ENCODE peak calls at places on chromosome 9, in four cellular contexts. E is left ventricle myocardium inferior, T is fibroblast of mammary gland, V is mesendoderm. Q is an unnamed sample.

GRCh38 chr9:130467371-130467770 is 22.6 kb downstream of the ASS1 start:
- DNase-seq in E (no peak), T (no peak), V (no peak), Q (no peak)

GRCh38 chr9:109297899-109298298 is 23.0 kb downstream of the EPB41L4B start:
- DNase-seq in E (no peak), T (peak), V (no peak), Q (no peak)

GRCh38 chr9:6818292-6818922 is 60.6 kb downstream of the KDM4C start:
- DNase-seq in E (no peak), T (no peak), V (peak), Q (no peak)

GRCh38 chr9:129899620-129900019 is 64.4 kb downstream of the USP20 start:
- DNase-seq in E (no peak), T (no peak), V (no peak), Q (no peak)

GRCh38 chr9:123867971-123868370 is 62.0 kb downstream of the DENND1A start:
- DNase-seq in E (no peak), T (no peak), V (peak), Q (no peak)

GRCh38 chr9:116497081-116497480 is 190.0 kb upstream of the TRIM32 start:
- DNase-seq in E (no peak), T (peak), V (no peak), Q (no peak)

GRCh38 chr9:89178162-89179120 is at the start of gene SHC3:
- DNase-seq in E (no peak), T (peak), V (peak), Q (no peak)

GRCh38 chr9:109681301-109681700 is 98.7 kb upstream of the PALM2AKAP2 start:
- DNase-seq in E (no peak), T (no peak), V (peak), Q (no peak)

GRCh38 chr9:89497978-89498844 is at the start of gene SEMA4D:
- DNase-seq in E (peak), T (peak), V (peak), Q (no peak)

GRCh38 chr9:123784513-123784912 is 145.4 kb downstream of the DENND1A start:
- DNase-seq in E (no peak), T (peak), V (no peak), Q (no peak)

GRCh38 chr9:134778841-134779411 is 101.7 kb upstream of the FCN2 start:
- DNase-seq in E (peak), T (peak), V (peak), Q (no peak)

GRCh38 chr9:132699926-132700325 is 29.7 kb downstream of the GTF3C4 start:
- DNase-seq in E (no peak), T (peak), V (no peak), Q (no peak)

GRCh38 chr9:121563881-121564460 is 64.3 kb upstream of the GGTA1 start:
- DNase-seq in E (no peak), T (no peak), V (no peak), Q (no peak)

GRCh38 chr9:128735373-128735772 is 11.4 kb upstream of the ZDHHC12 start:
- DNase-seq in E (no peak), T (no peak), V (no peak), Q (no peak)

GRCh38 chr9:77806697-77807096 is 158.6 kb upstream of the GNA14 start:
- DNase-seq in E (no peak), T (peak), V (no peak), Q (no peak)

GRCh38 chr9:133534346-133535284 is at the start of gene ADAMTSL2:
- DNase-seq in E (peak), T (peak), V (peak), Q (no peak)

Q was measured in stimulated activated CD8-positive, alpha-beta memory T cell treated with anti-CD3 and anti-CD28 coated beads, Interleukin-7, amount 100 ng/mL, for 24 hours.